ENCODE peak calls at places on chromosomes 7 and 10, in seven cellular contexts. O is KG1; U is heart left ventricle; P is coronary artery; Y is SK-N-MC; D is effector memory CD4-positive, alpha-beta T cell; C is activated T-cell treated with anti-CD3 and anti-CD28 coated beads, Interleukin-2, amount 50 U/mL, for 4 hours. V is an unnamed sample.

GRCh38 chr10:70992436-70992835 is 104.1 kb upstream of the PCBD1 start:
- DNase-seq in P (no peak), O (no peak), D (no peak), Y (no peak), C (no peak), U (no peak), V (no peak)

GRCh38 chr7:135317676-135318326 is 84.2 kb downstream of the STRA8 start:
- DNase-seq in D (no peak), O (no peak), P (no peak), U (no peak), Y (no peak), C (no peak), V (peak)

GRCh38 chr7:44045226-44046014 is 918 bp downstream of the DBNL start:
- DNase-seq in C (no peak), U (no peak), O (no peak), P (no peak), Y (no peak), D (no peak), V (peak)

GRCh38 chr7:143433759-143434158 is 9.5 kb upstream of the TAS2R60 start:
- DNase-seq in O (no peak), U (no peak), D (no peak), Y (no peak), C (no peak), P (no peak), V (no peak)

GRCh38 chr7:118003438-118003837 is 130.2 kb upstream of the CTTNBP2 start:
- DNase-seq in C (no peak), P (no peak), D (no peak), Y (no peak), O (peak), U (no peak), V (no peak)

GRCh38 chr10:50367732-50368131 is 116.4 kb upstream of the ASAH2 start:
- DNase-seq in C (no peak), O (no peak), U (no peak), Y (no peak), D (no peak), P (no peak), V (no peak)

GRCh38 chr10:4352566-4352961 is 473.4 kb upstream of the AKR1E2 start:
- DNase-seq in O (no peak), Y (no peak), C (no peak), P (no peak), D (no peak), U (no peak), V (peak)

GRCh38 chr10:133294189-133294588 is 14.5 kb downstream of the TUBGCP2 start:
- DNase-seq in O (no peak), P (no peak), D (no peak), Y (no peak), C (no peak), U (peak), V (no peak)

GRCh38 chr10:127694580-127695193 is 42.3 kb upstream of the FOXI2 start:
- DNase-seq in U (no peak), D (no peak), C (no peak), O (no peak), P (no peak), Y (no peak), V (no peak)

GRCh38 chr7:148380581-148381419 is 209.8 kb upstream of the C7orf33 start:
- DNase-seq in C (no peak), P (no peak), Y (no peak), D (no peak), O (no peak), U (no peak), V (no peak)

GRCh38 chr7:83751217-83751616 is 102.3 kb upstream of the SEMA3E start:
- DNase-seq in O (no peak), U (no peak), P (no peak), Y (no peak), C (no peak), D (no peak), V (no peak)

GRCh38 chr7:157358041-157358752 is 21.4 kb downstream of the DNAJB6 start:
- DNase-seq in O (no peak), C (no peak), D (no peak), P (no peak), Y (no peak), U (no peak), V (no peak)

GRCh38 chr10:97974526-97975525 is 55.6 kb downstream of the CRTAC1 start:
- DNase-seq in D (no peak), P (peak), Y (no peak), U (no peak), C (no peak), O (no peak), V (no peak)

GRCh38 chr7:2081526-2082356 is 151.0 kb downstream of the MAD1L1 start:
- DNase-seq in P (no peak), D (no peak), Y (no peak), U (no peak), C (no peak), O (no peak), V (no peak)

GRCh38 chr7:2613113-2613925 is 18.5 kb upstream of the TTYH3 start:
- DNase-seq in C (no peak), U (no peak), D (no peak), Y (no peak), O (no peak), P (no peak), V (no peak)

GRCh38 chr7:77327067-77327931 is 88.8 kb downstream of the GSAP start:
- DNase-seq in C (no peak), D (no peak), U (peak), Y (no peak), O (no peak), P (peak), V (peak)

GRCh38 chr7:142992427-142992826 is 30.3 kb upstream of the KEL start:
- DNase-seq in D (no peak), U (no peak), Y (no peak), C (no peak), P (no peak), O (no peak), V (no peak)

GRCh38 chr10:33799281-33799943 is 464.9 kb upstream of the NRP1 start:
- DNase-seq in D (no peak), O (no peak), U (no peak), Y (no peak), P (no peak), C (no peak), V (no peak)

GRCh38 chr10:125531470-125531869 is 151.5 kb downstream of the TEX36 start:
- DNase-seq in C (no peak), P (no peak), Y (no peak), D (no peak), U (no peak), O (no peak), V (no peak)

GRCh38 chr7:17367502-17367901 is 69.0 kb downstream of the AHR start:
- DNase-seq in O (no peak), C (no peak), Y (no peak), U (no peak), P (no peak), D (no peak), V (no peak)

GRCh38 chr7:2200584-2200980 is 32.2 kb downstream of the MAD1L1 start:
- DNase-seq in U (no peak), Y (no peak), C (no peak), D (no peak), O (no peak), P (no peak), V (no peak)

GRCh38 chr7:67371429-67372305 is 375.0 kb downstream of the TYW1 start:
- DNase-seq in P (no peak), O (peak), U (no peak), D (no peak), Y (peak), C (peak), V (peak)

GRCh38 chr10:69855346-69856163 is 53.8 kb downstream of the COL13A1 start:
- DNase-seq in D (no peak), U (no peak), C (no peak), O (no peak), Y (no peak), P (no peak), V (no peak)

GRCh38 chr7:37467017-37467416 is 18.4 kb upstream of the ELMO1 start:
- DNase-seq in Y (no peak), U (no peak), D (no peak), P (no peak), C (no peak), O (no peak), V (no peak)

GRCh38 chr10:96548589-96548988 is 34.9 kb upstream of the TLL2 start:
- DNase-seq in U (peak), D (no peak), O (no peak), P (no peak), C (no peak), Y (no peak), V (peak)

V was measured in left cardiac atrium.